ENCODE peak calls at places on chromosomes 7 and 10, in four cellular contexts. V, M, F and A are unnamed samples.

GRCh38 chr10:103921750-103922195 is 3.8 kb upstream of the STN1 start:
- DNase-seq in V (no peak), M (peak), F (peak), A (peak)

GRCh38 chr10:69508738-69509340 is 57.6 kb downstream of the TSPAN15 start:
- DNase-seq in M (no peak), F (no peak), V (no peak), A (no peak)

GRCh38 chr10:75287697-75288096 is 51.9 kb upstream of the COMTD1 start:
- DNase-seq in F (no peak), M (no peak), V (no peak), A (no peak)

GRCh38 chr10:114642729-114643128 is 15.3 kb downstream of the ABLIM1 start:
- DNase-seq in M (no peak), F (no peak), V (no peak), A (no peak)

GRCh38 chr10:91569522-91569921 is 63.3 kb downstream of the PPP1R3C start:
- DNase-seq in F (no peak), M (no peak), V (no peak), A (no peak)

GRCh38 chr7:2212906-2213305 is 19.8 kb downstream of the MAD1L1 start:
- DNase-seq in M (no peak), V (no peak), F (no peak), A (no peak)

GRCh38 chr7:143882611-143883078 is 19.3 kb downstream of the TCAF1 start:
- DNase-seq in V (no peak), M (no peak), F (peak), A (peak)

GRCh38 chr10:124678566-124679240 is 65.5 kb downstream of the FAM53B start:
- DNase-seq in F (no peak), V (no peak), M (no peak), A (no peak)

GRCh38 chr7:44959433-44959951 is 19.3 kb downstream of the MYO1G start:
- DNase-seq in F (no peak), M (peak), V (no peak), A (no peak)

GRCh38 chr10:102646610-102647432 is 2.5 kb downstream of the TRIM8 start:
- DNase-seq in M (no peak), V (peak), F (no peak), A (no peak)

GRCh38 chr10:129901389-129902045 is 62.6 kb downstream of the EBF3 start:
- DNase-seq in F (no peak), M (no peak), V (no peak), A (peak)

GRCh38 chr7:2719007-2719406 is 31.0 kb downstream of the AMZ1 start:
- DNase-seq in V (peak), M (peak), F (no peak), A (peak)

GRCh38 chr7:19747740-19748339 is 25.6 kb downstream of the TMEM196 start:
- DNase-seq in M (peak), F (peak), V (peak), A (no peak)

GRCh38 chr10:59465089-59465488 is 102.7 kb upstream of the FAM13C start:
- DNase-seq in M (no peak), F (peak), V (no peak), A (no peak)

DNA sequence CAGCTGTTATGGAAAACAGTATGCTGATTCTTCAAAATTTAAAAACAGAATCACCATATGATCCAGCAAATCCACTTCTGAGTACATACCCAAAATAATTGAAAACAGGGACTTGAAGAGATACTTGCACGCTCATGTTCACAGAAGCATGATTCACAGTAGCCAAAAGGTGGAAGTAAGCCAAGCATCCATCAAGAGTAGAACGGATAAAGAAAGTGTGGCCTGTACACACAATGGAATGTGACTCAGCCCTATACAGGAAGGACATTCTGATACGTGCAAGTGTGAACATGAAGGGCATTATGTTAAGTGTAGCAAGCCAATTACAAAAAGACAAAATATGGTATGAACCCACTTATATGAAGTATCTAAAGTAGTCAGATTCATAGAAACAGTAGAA is 696.7 kb upstream of the CELF2 start:
- DNase-seq in F (no peak), M (no peak), V (no peak), A (no peak)
- TF ChIP-seq NR3C1 in F (no peak), M (no peak), V (no peak), A (no peak)

GRCh38 chr10:61465807-61466425 is 12.7 kb upstream of the TMEM26 start:
- DNase-seq in F (no peak), M (peak), V (no peak), A (peak)
- TF ChIP-seq NR3C1 in F (no peak), M (no peak), V (no peak), A (no peak)

GRCh38 chr7:108442039-108442568 is 14.1 kb downstream of the NRCAM start:
- DNase-seq in M (no peak), V (peak), F (no peak), A (no peak)
- TF ChIP-seq NR3C1 in M (no peak), V (no peak), F (no peak), A (no peak)

DNA sequence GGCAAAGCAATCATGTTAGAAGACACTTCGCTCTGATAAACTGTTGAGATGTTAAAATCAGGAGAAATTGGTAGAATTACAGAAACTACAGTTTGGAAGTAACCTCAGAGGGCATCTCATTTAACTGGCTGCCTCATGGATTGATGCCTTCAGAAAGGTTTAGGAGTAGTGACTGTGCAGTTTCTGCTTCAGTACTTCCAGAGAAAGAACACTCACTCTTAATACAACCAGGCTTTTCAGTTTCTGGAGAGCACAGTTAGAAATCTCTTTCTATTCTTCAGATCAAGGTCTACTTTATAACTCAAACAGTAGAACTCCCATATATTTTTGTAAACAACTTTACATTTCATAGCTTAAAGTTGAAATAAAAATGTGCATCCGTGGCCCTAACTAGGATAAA is 1358.9 kb upstream of the LRRTM3 start:
- DNase-seq in F (no peak), V (no peak), M (no peak), A (no peak)
- TF ChIP-seq NR3C1 in F (no peak), V (no peak), M (no peak), A (no peak)

GRCh38 chr7:13496971-13497370 is 492.5 kb downstream of the ETV1 start:
- DNase-seq in F (no peak), M (no peak), V (no peak), A (no peak)
- TF ChIP-seq NR3C1 in F (no peak), M (no peak), V (no peak), A (no peak)

GRCh38 chr10:12628153-12628552 is 278.8 kb downstream of the CAMK1D start:
- DNase-seq in M (no peak), F (no peak), V (no peak), A (no peak)

GRCh38 chr10:12631216-12631615 is 281.9 kb downstream of the CAMK1D start:
- DNase-seq in F (peak), V (no peak), M (no peak), A (no peak)

GRCh38 chr10:12631787-12632562 is 282.6 kb downstream of the CAMK1D start:
- DNase-seq in F (peak), M (no peak), V (peak), A (no peak)

GRCh38 chr10:12628964-12629766 is 279.8 kb downstream of the CAMK1D start:
- DNase-seq in M (no peak), V (no peak), F (no peak), A (no peak)

GRCh38 chr10:12629767-12630165 is 280.4 kb downstream of the CAMK1D start:
- DNase-seq in M (no peak), F (no peak), V (no peak), A (no peak)
- TF ChIP-seq NR3C1 in M (no peak), F (no peak), V (no peak), A (no peak)

GRCh38 chr10:74027702-74028101 is 29.8 kb downstream of the VCL start:
- DNase-seq in V (no peak), M (no peak), F (no peak), A (no peak)
- TF ChIP-seq NR3C1 in V (no peak), M (no peak), F (no peak), A (no peak)

GRCh38 chr10:118422241-118422640 is 80.1 kb upstream of the FAM204A start:
- DNase-seq in V (no peak), M (no peak), F (no peak), A (no peak)

DNA sequence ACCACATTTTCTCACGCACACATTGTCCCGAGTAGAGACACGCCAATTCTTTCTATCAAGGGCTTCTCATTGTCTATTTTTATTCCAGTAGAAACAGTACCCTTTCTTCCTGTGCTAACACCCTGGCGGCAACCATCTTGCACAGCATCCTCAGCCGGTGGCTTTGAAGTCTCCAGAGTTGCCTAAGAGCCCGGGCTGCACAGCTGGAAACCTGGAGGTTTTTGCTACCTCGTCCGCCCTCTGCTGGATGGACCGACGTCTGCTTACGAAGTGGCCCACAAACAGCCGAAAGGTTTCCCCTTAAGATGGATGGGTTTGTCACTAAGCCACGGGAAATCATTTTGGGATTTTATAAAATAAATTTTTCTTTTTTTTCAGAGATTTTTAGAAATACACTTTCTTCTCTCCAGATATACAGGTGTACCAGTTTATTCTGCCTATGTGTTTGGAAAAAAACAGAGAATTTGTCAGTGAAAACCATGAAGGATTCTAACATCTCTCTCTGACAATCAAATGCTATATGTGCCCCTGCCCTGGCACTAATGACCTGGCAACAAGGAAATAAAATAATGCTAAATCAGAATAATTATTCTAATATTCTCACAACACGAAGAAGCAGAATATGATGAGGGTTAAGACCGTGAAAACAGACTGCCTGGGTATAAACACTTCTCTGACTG is 81.8 kb upstream of the FAM204A start:
- DNase-seq in V (peak), M (peak), F (peak), A (peak)
- TF ChIP-seq NR3C1 in V (no peak), M (no peak), F (no peak), A (no peak)